ENCODE peak calls at places on chromosomes 3 and 15, in six cellular contexts. One of them, this sample, is unnamed.
A peak's percentile ranks its signal among the peaks of the same experiment; 100 is the strongest.

GRCh38 chr15:69782809-69783208 is 314.9 kb downstream of the TLE3 start:
- DNase-seq in HCT116: no peak
- DNase-seq in ascending aorta: no peak
- DNase-seq in GM23248: no peak
- DNase-seq in lower lobe of right lung: no peak
- DNase-seq in transverse colon: no peak
- DNase-seq in this sample: peak; percentile 7

GRCh38 chr15:96276438-96277210 is 53.9 kb upstream of the NR2F2 start:
- DNase-seq in ascending aorta: no peak
- DNase-seq in transverse colon: no peak
- DNase-seq in GM23248: peak; percentile 80
- DNase-seq in lower lobe of right lung: no peak
- DNase-seq in HCT116: no peak
- DNase-seq in this sample: no peak

GRCh38 chr3:95939235-95939824 is 875.1 kb upstream of the EPHA6 start:
- DNase-seq in lower lobe of right lung: no peak
- DNase-seq in GM23248: no peak
- DNase-seq in HCT116: no peak
- DNase-seq in transverse colon: no peak
- DNase-seq in ascending aorta: no peak
- DNase-seq in this sample: no peak

GRCh38 chr3:175238848-175239247 is 379.7 kb downstream of the NAALADL2 start:
- DNase-seq in lower lobe of right lung: no peak
- DNase-seq in ascending aorta: no peak
- DNase-seq in HCT116: no peak
- DNase-seq in GM23248: no peak
- DNase-seq in transverse colon: no peak
- DNase-seq in this sample: no peak

GRCh38 chr3:134364936-134365765 is 9.1 kb downstream of the AMOTL2 start:
- DNase-seq in ascending aorta: no peak
- DNase-seq in transverse colon: no peak
- DNase-seq in GM23248: peak; percentile 56
- DNase-seq in lower lobe of right lung: no peak
- DNase-seq in HCT116: no peak
- DNase-seq in this sample: peak; percentile 64

GRCh38 chr3:171967137-171967783 is 72.1 kb upstream of the FNDC3B start:
- DNase-seq in HCT116: peak; percentile 60
- DNase-seq in GM23248: peak; percentile 91
- DNase-seq in lower lobe of right lung: no peak
- DNase-seq in ascending aorta: no peak
- DNase-seq in transverse colon: no peak
- DNase-seq in this sample: no peak

GRCh38 chr3:119294889-119295769 is 946 bp downstream of the ARHGAP31 start:
- DNase-seq in GM23248: peak; percentile 70
- DNase-seq in ascending aorta: no peak
- DNase-seq in lower lobe of right lung: peak; percentile 53
- DNase-seq in transverse colon: peak; percentile 48
- DNase-seq in HCT116: no peak
- DNase-seq in this sample: peak; percentile 57

GRCh38 chr3:149784064-149784704 is 8.2 kb downstream of the ANKUB1 start:
- DNase-seq in HCT116: no peak
- DNase-seq in transverse colon: no peak
- DNase-seq in lower lobe of right lung: no peak
- DNase-seq in ascending aorta: no peak
- DNase-seq in GM23248: peak; percentile 6
- DNase-seq in this sample: no peak

GRCh38 chr3:170703121-170703588 is 117.3 kb upstream of the SLC7A14 start:
- DNase-seq in HCT116: no peak
- DNase-seq in ascending aorta: no peak
- DNase-seq in lower lobe of right lung: no peak
- DNase-seq in GM23248: peak; percentile 96
- DNase-seq in transverse colon: no peak
- DNase-seq in this sample: no peak

GRCh38 chr3:184656991-184657669 is 54.7 kb downstream of the MAGEF1 start:
- DNase-seq in GM23248: peak; percentile 32
- DNase-seq in HCT116: no peak
- DNase-seq in ascending aorta: no peak
- DNase-seq in lower lobe of right lung: no peak
- DNase-seq in transverse colon: no peak
- DNase-seq in this sample: peak; percentile 73

GRCh38 chr3:46282696-46283095 is 40.4 kb downstream of the CCR3 start:
- DNase-seq in GM23248: no peak
- DNase-seq in lower lobe of right lung: no peak
- DNase-seq in HCT116: no peak
- DNase-seq in ascending aorta: no peak
- DNase-seq in transverse colon: no peak
- DNase-seq in this sample: no peak

GRCh38 chr15:78810377-78811123 is 714 bp downstream of the ADAMTS7 start:
- DNase-seq in lower lobe of right lung: peak; percentile 57
- DNase-seq in GM23248: peak; percentile 59
- DNase-seq in ascending aorta: no peak
- DNase-seq in transverse colon: peak; percentile 50
- DNase-seq in HCT116: no peak
- DNase-seq in this sample: peak; percentile 87

GRCh38 chr3:186909078-186909853 is 21.1 kb upstream of the ST6GAL1 start:
- DNase-seq in ascending aorta: no peak
- DNase-seq in transverse colon: peak; percentile 73
- DNase-seq in HCT116: no peak
- DNase-seq in lower lobe of right lung: peak; percentile 55
- DNase-seq in GM23248: no peak
- DNase-seq in this sample: no peak

GRCh38 chr3:72903004-72903403 is 15.2 kb downstream of the GXYLT2 start:
- DNase-seq in lower lobe of right lung: no peak
- DNase-seq in HCT116: no peak
- DNase-seq in ascending aorta: no peak
- DNase-seq in transverse colon: no peak
- DNase-seq in GM23248: peak; percentile 86
- DNase-seq in this sample: no peak

GRCh38 chr3:4524423-4524769 is 31.2 kb downstream of the ITPR1 start:
- DNase-seq in HCT116: no peak
- DNase-seq in ascending aorta: no peak
- DNase-seq in lower lobe of right lung: no peak
- DNase-seq in transverse colon: no peak
- DNase-seq in GM23248: peak; percentile 23
- DNase-seq in this sample: no peak

GRCh38 chr3:72285483-72285882 is 500.5 kb upstream of the PROK2 start:
- DNase-seq in transverse colon: no peak
- DNase-seq in GM23248: no peak
- DNase-seq in lower lobe of right lung: no peak
- DNase-seq in ascending aorta: no peak
- DNase-seq in HCT116: no peak
- DNase-seq in this sample: no peak

DNA sequence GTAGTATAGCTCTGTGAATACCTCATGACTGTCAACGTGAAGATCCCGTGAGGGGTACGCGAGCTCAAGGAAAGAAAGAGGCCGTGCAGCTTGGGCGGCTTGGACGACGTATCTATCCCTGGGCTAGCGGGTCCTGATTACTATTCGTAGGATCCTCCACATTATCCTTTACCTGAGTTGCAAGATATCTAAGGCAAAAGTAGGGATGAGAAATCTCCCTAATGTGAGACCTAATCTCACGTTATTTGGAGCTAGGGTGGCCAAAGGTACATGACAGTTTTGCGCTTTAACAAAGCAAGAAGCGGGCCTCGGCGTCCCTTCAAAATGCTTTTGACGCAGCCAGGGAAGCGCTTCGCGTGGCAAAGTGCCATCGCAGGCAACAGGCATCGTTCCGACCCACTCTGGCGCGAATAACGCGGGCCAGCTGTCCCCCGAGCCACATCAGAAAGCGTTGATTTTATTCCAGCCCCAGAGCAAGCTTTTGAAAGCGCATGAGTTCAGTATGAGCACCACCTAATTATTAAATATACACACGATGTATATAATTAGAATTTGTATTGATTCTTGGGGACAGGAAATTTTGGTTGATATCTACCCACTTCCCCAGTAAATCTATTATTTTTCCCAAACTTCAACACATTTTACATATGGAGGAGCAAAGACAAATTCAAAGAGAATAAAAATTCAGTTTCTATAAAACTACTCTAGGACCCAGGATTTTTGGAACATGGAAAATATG is 2.5 kb upstream of the EOMES start:
- DNase-seq in HCT116: no peak
- DNase-seq in lower lobe of right lung: no peak
- DNase-seq in GM23248: no peak
- DNase-seq in ascending aorta: no peak
- DNase-seq in transverse colon: no peak
- DNase-seq in this sample: peak; percentile 56
- H3K27me3 ChIP-seq in HCT116: no peaks in the 10 kb centered on the region
- H3K27me3 ChIP-seq in lower lobe of right lung: peaks cover 100% of the 10 kb centered on the region
- H3K27me3 ChIP-seq in GM23248: peaks cover 90% of the 10 kb centered on the region
- H3K27me3 ChIP-seq in ascending aorta: peaks cover 52% of the 10 kb centered on the region
- H3K27me3 ChIP-seq in transverse colon: peaks cover 100% of the 10 kb centered on the region
- H3K27me3 ChIP-seq in this sample: peaks cover 95% of the 10 kb centered on the region

GRCh38 chr3:30707825-30708224 is 101.4 kb downstream of the TGFBR2 start:
- DNase-seq in HCT116: no peak
- DNase-seq in lower lobe of right lung: no peak
- DNase-seq in GM23248: no peak
- DNase-seq in transverse colon: no peak
- DNase-seq in ascending aorta: no peak
- DNase-seq in this sample: no peak
- H3K4me3 ChIP-seq in HCT116: no peak overlapping the region
- H3K4me3 ChIP-seq in lower lobe of right lung: no peak overlapping the region
- H3K4me3 ChIP-seq in GM23248: no peak overlapping the region
- H3K4me3 ChIP-seq in transverse colon: no peak overlapping the region
- H3K4me3 ChIP-seq in ascending aorta: no peak overlapping the region
- H3K4me3 ChIP-seq in this sample: no peak overlapping the region

GRCh38 chr15:93348711-93349110 is 259.7 kb upstream of the RGMA start:
- DNase-seq in ascending aorta: no peak
- DNase-seq in transverse colon: no peak
- DNase-seq in GM23248: no peak
- DNase-seq in lower lobe of right lung: no peak
- DNase-seq in HCT116: no peak
- DNase-seq in this sample: no peak

GRCh38 chr15:93349146-93349545 is 260.1 kb upstream of the RGMA start:
- DNase-seq in GM23248: no peak
- DNase-seq in HCT116: no peak
- DNase-seq in lower lobe of right lung: no peak
- DNase-seq in transverse colon: no peak
- DNase-seq in ascending aorta: no peak
- DNase-seq in this sample: no peak

DNA sequence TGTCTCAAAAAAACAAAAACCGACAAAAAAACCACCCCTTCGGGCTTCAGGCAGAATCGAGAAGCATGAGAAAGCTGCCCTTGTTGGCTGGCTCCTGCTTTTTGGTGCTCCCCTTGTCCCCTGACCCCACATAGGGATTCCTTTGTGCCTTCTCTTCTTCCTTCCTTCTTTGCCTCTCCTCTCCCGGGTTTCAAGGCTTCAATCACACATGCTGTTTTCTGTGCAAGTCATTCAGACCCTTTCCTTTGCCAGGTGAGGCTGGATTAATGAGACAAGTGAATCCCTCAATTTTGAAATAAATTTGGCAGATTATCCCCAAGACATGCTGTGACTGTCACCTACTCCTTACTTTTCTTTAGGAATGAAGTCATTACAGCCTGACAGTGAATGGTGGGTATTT is 258.9 kb upstream of the RGMA start:
- DNase-seq in HCT116: no peak
- DNase-seq in transverse colon: no peak
- DNase-seq in lower lobe of right lung: no peak
- DNase-seq in ascending aorta: no peak
- DNase-seq in GM23248: no peak
- DNase-seq in this sample: no peak
- H3K27me3 ChIP-seq in HCT116: peaks cover 49% of the 10 kb centered on the region
- H3K27me3 ChIP-seq in transverse colon: no peaks in the 10 kb centered on the region
- H3K27me3 ChIP-seq in lower lobe of right lung: no peaks in the 10 kb centered on the region
- H3K27me3 ChIP-seq in ascending aorta: no peaks in the 10 kb centered on the region
- H3K27me3 ChIP-seq in GM23248: no peaks in the 10 kb centered on the region
- H3K27me3 ChIP-seq in this sample: no peaks in the 10 kb centered on the region

GRCh38 chr3:142941373-142942123 is 21.9 kb downstream of the PAQR9 start:
- DNase-seq in transverse colon: no peak
- DNase-seq in HCT116: no peak
- DNase-seq in GM23248: no peak
- DNase-seq in ascending aorta: no peak
- DNase-seq in lower lobe of right lung: no peak
- DNase-seq in this sample: no peak
- H3K4me3 ChIP-seq in transverse colon: no peak overlapping the region
- H3K4me3 ChIP-seq in HCT116: no peak overlapping the region
- H3K4me3 ChIP-seq in GM23248: no peak overlapping the region
- H3K4me3 ChIP-seq in ascending aorta: no peak overlapping the region
- H3K4me3 ChIP-seq in lower lobe of right lung: no peak overlapping the region
- H3K4me3 ChIP-seq in this sample: no peak overlapping the region

GRCh38 chr15:36878745-36879262 is 221.5 kb downstream of the MEIS2 start:
- DNase-seq in ascending aorta: no peak
- DNase-seq in transverse colon: no peak
- DNase-seq in lower lobe of right lung: no peak
- DNase-seq in HCT116: no peak
- DNase-seq in GM23248: no peak
- DNase-seq in this sample: peak; percentile 55
- H3K27me3 ChIP-seq in ascending aorta: no peaks in the 10 kb centered on the region
- H3K27me3 ChIP-seq in transverse colon: peaks cover 89% of the 10 kb centered on the region
- H3K27me3 ChIP-seq in lower lobe of right lung: peaks cover 63% of the 10 kb centered on the region
- H3K27me3 ChIP-seq in HCT116: no peaks in the 10 kb centered on the region
- H3K27me3 ChIP-seq in GM23248: peaks cover 11% of the 10 kb centered on the region
- H3K27me3 ChIP-seq in this sample: peaks cover 71% of the 10 kb centered on the region

GRCh38 chr3:126718506-126719445 is 14.7 kb downstream of the CHCHD6 start:
- DNase-seq in transverse colon: no peak
- DNase-seq in lower lobe of right lung: no peak
- DNase-seq in HCT116: no peak
- DNase-seq in GM23248: no peak
- DNase-seq in ascending aorta: no peak
- DNase-seq in this sample: peak; percentile 41

GRCh38 chr3:126715432-126715831 is 11.4 kb downstream of the CHCHD6 start:
- DNase-seq in lower lobe of right lung: no peak
- DNase-seq in ascending aorta: no peak
- DNase-seq in GM23248: no peak
- DNase-seq in HCT116: no peak
- DNase-seq in transverse colon: no peak
- DNase-seq in this sample: no peak

GRCh38 chr3:126716057-126716456 is 12.0 kb downstream of the CHCHD6 start:
- DNase-seq in transverse colon: no peak
- DNase-seq in lower lobe of right lung: peak; percentile 54
- DNase-seq in HCT116: no peak
- DNase-seq in ascending aorta: no peak
- DNase-seq in GM23248: no peak
- DNase-seq in this sample: no peak

GRCh38 chr3:126720596-126720995 is 16.6 kb downstream of the CHCHD6 start:
- DNase-seq in transverse colon: no peak
- DNase-seq in ascending aorta: no peak
- DNase-seq in GM23248: no peak
- DNase-seq in lower lobe of right lung: no peak
- DNase-seq in HCT116: no peak
- DNase-seq in this sample: no peak

DNA sequence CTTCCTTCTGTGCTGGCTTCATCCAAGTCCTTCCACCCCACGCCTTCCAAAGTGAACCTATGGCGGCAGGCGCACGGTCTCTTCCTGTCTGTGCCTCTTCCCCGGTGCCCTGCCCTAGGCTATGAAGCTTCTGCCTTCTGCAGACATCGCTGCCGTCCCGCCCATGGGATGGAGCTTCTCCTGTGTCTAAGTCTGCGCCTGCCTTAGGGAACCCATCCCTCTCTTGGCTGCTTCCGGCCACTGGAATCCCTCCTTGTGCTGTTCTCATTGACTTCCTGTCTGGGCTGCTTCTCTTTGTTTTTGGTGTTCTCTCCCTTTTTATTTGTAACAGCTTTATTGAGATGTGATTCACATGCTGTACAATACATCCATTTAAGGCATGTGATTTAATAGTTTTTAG is 17.2 kb downstream of the CHCHD6 start:
- DNase-seq in GM23248: no peak
- DNase-seq in HCT116: no peak
- DNase-seq in transverse colon: no peak
- DNase-seq in lower lobe of right lung: no peak
- DNase-seq in ascending aorta: no peak
- DNase-seq in this sample: no peak
- H3K4me3 ChIP-seq in GM23248: no peak overlapping the region
- H3K4me3 ChIP-seq in HCT116: no peak overlapping the region
- H3K4me3 ChIP-seq in transverse colon: no peak overlapping the region
- H3K4me3 ChIP-seq in lower lobe of right lung: no peak overlapping the region
- H3K4me3 ChIP-seq in ascending aorta: no peak overlapping the region
- H3K4me3 ChIP-seq in this sample: no peak overlapping the region

GRCh38 chr3:127454051-127454450 is 136.5 kb downstream of the TPRA1 start:
- DNase-seq in HCT116: no peak
- DNase-seq in lower lobe of right lung: no peak
- DNase-seq in transverse colon: no peak
- DNase-seq in ascending aorta: no peak
- DNase-seq in GM23248: no peak
- DNase-seq in this sample: no peak
- H3K27me3 ChIP-seq in HCT116: no peaks in the 10 kb centered on the region
- H3K27me3 ChIP-seq in lower lobe of right lung: peaks cover 40% of the 10 kb centered on the region
- H3K27me3 ChIP-seq in transverse colon: peaks cover 71% of the 10 kb centered on the region
- H3K27me3 ChIP-seq in ascending aorta: no peaks in the 10 kb centered on the region
- H3K27me3 ChIP-seq in GM23248: peaks cover 38% of the 10 kb centered on the region
- H3K27me3 ChIP-seq in this sample: peaks cover 44% of the 10 kb centered on the region

This sample was measured in H7.